ENCODE peak calls at places on chromosomes 16 and 17, in seven cellular contexts. Q, F, O, R, B, A and W are unnamed samples.
A peak's percentile ranks its signal among the peaks of the same experiment; 100 is the strongest.

GRCh38 chr16:4184038-4184702 is 57.7 kb downstream of the SRL start:
- DNase-seq in Q (peak; percentile 32), F (no peak), O (no peak), R (no peak), B (no peak), A (no peak), W (no peak)

GRCh38 chr17:55458977-55459376 is 37.3 kb upstream of the MMD start:
- DNase-seq in Q (no peak), F (no peak), O (peak; percentile 49), R (no peak), B (no peak), A (peak; percentile 94), W (peak; percentile 77)

GRCh38 chr17:19670906-19671305 is 22.4 kb downstream of the ALDH3A2 start:
- DNase-seq in Q (no peak), F (no peak), O (no peak), R (no peak), B (no peak), A (no peak), W (no peak)

GRCh38 chr17:27832851-27833250 is 32.5 kb upstream of the NOS2 start:
- DNase-seq in Q (no peak), F (no peak), O (no peak), R (no peak), B (no peak), A (no peak), W (no peak)

GRCh38 chr16:69150146-69150865 is 17.9 kb downstream of the UTP4 start:
- DNase-seq in Q (peak; percentile 50), F (no peak), O (peak; percentile 55), R (no peak), B (peak; percentile 73), A (peak; percentile 65), W (peak; percentile 66)

GRCh38 chr17:8479431-8479947 is 43.8 kb downstream of the NDEL1 start:
- DNase-seq in Q (no peak), F (no peak), O (no peak), R (peak; percentile 33), B (no peak), A (no peak), W (no peak)

GRCh38 chr16:10080031-10080772 is 102.0 kb downstream of the GRIN2A start:
- DNase-seq in Q (peak; percentile 62), F (no peak), O (peak; percentile 15), R (no peak), B (peak; percentile 57), A (peak; percentile 44), W (no peak)

GRCh38 chr16:87698676-87699179 is 67.1 kb downstream of the KLHDC4 start:
- DNase-seq in Q (no peak), F (no peak), O (no peak), R (no peak), B (no peak), A (no peak), W (no peak)

GRCh38 chr17:7496470-7497227 is 12.5 kb downstream of the POLR2A start:
- DNase-seq in Q (no peak), F (no peak), O (no peak), R (no peak), B (no peak), A (no peak), W (no peak)

GRCh38 chr16:77551352-77551751 is 116.5 kb upstream of the ADAMTS18 start:
- DNase-seq in Q (no peak), F (no peak), O (no peak), R (no peak), B (no peak), A (no peak), W (no peak)

GRCh38 chr16:7509919-7510705 is 177.5 kb downstream of the RBFOX1 start:
- DNase-seq in Q (no peak), F (no peak), O (no peak), R (no peak), B (no peak), A (no peak), W (no peak)

GRCh38 chr17:42039794-42040763 is 10.3 kb downstream of the C17orf113 start:
- DNase-seq in Q (no peak), F (no peak), O (no peak), R (no peak), B (no peak), A (no peak), W (no peak)

DNA sequence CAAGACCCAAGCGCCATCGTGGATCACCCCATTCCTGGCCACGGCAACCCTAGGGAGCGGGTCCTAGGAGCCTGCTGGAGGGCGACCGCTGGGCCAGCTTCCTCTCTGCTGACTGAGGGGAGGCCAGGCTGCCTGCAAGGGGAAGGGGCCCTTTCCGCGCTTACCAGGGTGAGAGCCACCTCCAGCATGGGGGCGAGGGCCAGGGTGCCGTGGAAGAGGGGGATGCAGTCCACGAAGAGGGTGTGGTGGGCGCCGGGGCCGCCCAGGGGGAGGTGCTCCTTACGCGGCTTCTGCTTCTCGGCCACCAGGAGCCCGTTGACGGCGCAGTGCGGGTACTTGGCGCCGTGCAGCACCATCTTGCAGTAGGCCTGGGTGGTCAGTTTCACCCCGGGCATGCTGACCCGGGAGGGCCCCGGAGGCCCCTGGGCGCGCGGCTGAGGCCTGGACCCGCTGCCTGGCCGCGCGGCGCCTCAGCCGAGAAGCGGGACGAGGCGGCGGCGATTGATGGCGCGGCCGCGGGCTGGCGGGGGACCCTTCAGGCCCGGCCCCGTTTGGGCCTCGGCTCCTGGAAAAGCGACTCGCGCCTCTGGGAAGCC is 345 bp downstream of the EMC8 start:
- DNase-seq in Q (peak; percentile 31), F (no peak), O (no peak), R (no peak), B (no peak), A (peak; percentile 10), W (peak; percentile 58)
- TF ChIP-seq CTCF in Q (no peak), F (no peak), O (no peak), R (no peak), B (no peak), A (peak; percentile 25), W (no peak)

GRCh38 chr17:43769426-43769825 is 9.4 kb downstream of the DUSP3 start:
- DNase-seq in Q (no peak), F (no peak), O (no peak), R (no peak), B (no peak), A (no peak), W (no peak)

GRCh38 chr17:43768943-43769342 is 9.8 kb downstream of the DUSP3 start:
- DNase-seq in Q (no peak), F (no peak), O (no peak), R (no peak), B (no peak), A (no peak), W (no peak)

GRCh38 chr17:43772877-43773648 is 5.7 kb downstream of the DUSP3 start:
- DNase-seq in Q (no peak), F (no peak), O (no peak), R (no peak), B (no peak), A (no peak), W (no peak)

GRCh38 chr17:43769859-43770258 is 8.9 kb downstream of the DUSP3 start:
- DNase-seq in Q (no peak), F (no peak), O (no peak), R (no peak), B (no peak), A (no peak), W (no peak)

GRCh38 chr17:43771463-43771862 is 7.3 kb downstream of the DUSP3 start:
- DNase-seq in Q (no peak), F (no peak), O (no peak), R (no peak), B (no peak), A (no peak), W (no peak)
- TF ChIP-seq CTCF in Q (no peak), F (no peak), O (no peak), R (no peak), B (no peak), A (no peak), W (no peak)

GRCh38 chr17:32264823-32265191 is 825 bp upstream of the RHBDL3 start:
- DNase-seq in Q (no peak), F (no peak), O (no peak), R (no peak), B (no peak), A (no peak), W (no peak)

GRCh38 chr17:32261937-32262510 is 3.6 kb upstream of the RHBDL3 start:
- DNase-seq in Q (no peak), F (no peak), O (no peak), R (no peak), B (no peak), A (no peak), W (no peak)

GRCh38 chr17:32265896-32266388 is 310 bp downstream of the RHBDL3 start:
- DNase-seq in Q (no peak), F (no peak), O (no peak), R (no peak), B (no peak), A (no peak), W (no peak)

GRCh38 chr17:32265192-32265895 is at the start of gene RHBDL3:
- DNase-seq in Q (no peak), F (no peak), O (no peak), R (no peak), B (no peak), A (no peak), W (no peak)

DNA sequence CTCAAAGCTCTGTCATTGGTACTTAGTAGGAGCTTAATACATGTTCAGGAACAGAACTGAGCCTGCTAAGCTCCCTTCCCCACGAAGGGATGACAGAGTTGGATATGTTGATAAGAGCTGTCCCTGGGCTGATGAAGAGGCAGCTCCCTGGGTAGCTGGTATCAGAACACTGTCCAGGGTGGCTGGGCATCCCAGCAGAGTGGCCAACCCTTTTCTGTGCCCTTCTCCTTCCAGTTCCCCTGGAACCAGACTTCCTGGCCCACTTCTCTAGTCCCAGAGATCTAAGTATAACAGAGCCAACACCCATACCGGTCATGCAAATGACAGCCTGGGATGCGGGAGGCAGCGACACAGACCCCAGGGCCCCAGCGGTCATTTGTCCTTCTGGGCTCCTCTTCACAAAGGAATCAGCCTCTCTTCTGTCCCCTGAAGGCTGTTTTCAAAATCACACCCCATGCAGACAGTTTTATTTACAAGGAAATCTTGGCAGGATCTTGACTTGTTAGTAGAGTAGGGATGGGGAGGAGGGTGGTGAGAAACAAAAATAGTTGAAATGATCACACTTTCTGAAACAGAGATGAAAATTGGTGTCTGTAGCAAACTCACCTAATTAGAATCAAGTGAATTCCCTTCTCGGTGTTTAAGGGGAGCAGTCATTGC is 1.4 kb upstream of the RHBDL3 start:
- DNase-seq in Q (no peak), F (no peak), O (no peak), R (no peak), B (no peak), A (no peak), W (no peak)
- TF ChIP-seq CTCF in Q (no peak), F (no peak), O (peak; percentile 26), R (peak; percentile 22), B (no peak), A (no peak), W (no peak)

GRCh38 chr16:11117576-11118211 is 138.3 kb downstream of the SOCS1 start:
- DNase-seq in Q (no peak), F (no peak), O (no peak), R (no peak), B (no peak), A (no peak), W (no peak)

GRCh38 chr16:11111891-11112634 is 143.9 kb downstream of the SOCS1 start:
- DNase-seq in Q (no peak), F (no peak), O (no peak), R (no peak), B (no peak), A (no peak), W (no peak)

GRCh38 chr16:11112723-11113348 is 143.2 kb downstream of the SOCS1 start:
- DNase-seq in Q (no peak), F (no peak), O (no peak), R (no peak), B (peak; percentile 21), A (peak; percentile 52), W (no peak)

GRCh38 chr16:11111166-11111565 is 144.8 kb downstream of the SOCS1 start:
- DNase-seq in Q (no peak), F (no peak), O (no peak), R (no peak), B (no peak), A (no peak), W (no peak)

GRCh38 chr16:11114366-11115164 is 141.4 kb downstream of the SOCS1 start:
- DNase-seq in Q (no peak), F (no peak), O (no peak), R (no peak), B (no peak), A (no peak), W (peak; percentile 68)
- TF ChIP-seq CTCF in Q (no peak), F (no peak), O (no peak), R (no peak), B (no peak), A (no peak), W (no peak)